ENCODE peak calls at places on chromosomes 16 and 17, in ten cellular contexts. P, G, M, H, W, L, R, E, V and Q are unnamed samples.

GRCh38 chr16:70803354-70803753 is 2.4 kb upstream of the VAC14 start:
- DNase-seq in E (no peak), M (peak), L (no peak), W (no peak), G (no peak), R (no peak), P (no peak), H (no peak), V (no peak), Q (peak)

GRCh38 chr17:45129940-45130639 is 2.2 kb downstream of the PLCD3 start:
- DNase-seq in V (no peak), L (peak), H (no peak), P (no peak), R (peak), M (no peak), W (peak), E (no peak), G (no peak), Q (no peak)

GRCh38 chr16:58665200-58665599 is 19.4 kb downstream of the SLC38A7 start:
- DNase-seq in M (no peak), E (no peak), G (no peak), R (no peak), H (no peak), P (no peak), V (no peak), W (no peak), L (no peak), Q (no peak)

GRCh38 chr17:954431-955164 is 25.0 kb downstream of the NXN start:
- DNase-seq in W (no peak), R (no peak), E (no peak), M (peak), H (no peak), L (no peak), V (no peak), G (peak), P (peak), Q (no peak)

GRCh38 chr17:8076502-8077266 is 10.8 kb downstream of the ALOX12B start:
- DNase-seq in V (no peak), L (no peak), G (no peak), P (no peak), E (no peak), H (no peak), R (no peak), M (no peak), W (no peak), Q (no peak)

GRCh38 chr16:1642148-1642547 is 30.0 kb downstream of the CRAMP1 start:
- DNase-seq in P (no peak), G (no peak), R (no peak), E (no peak), W (no peak), M (no peak), V (peak), L (no peak), H (no peak), Q (no peak)

GRCh38 chr17:37177234-37177633 is 198.6 kb upstream of the C17orf78 start:
- DNase-seq in R (no peak), W (no peak), G (no peak), E (no peak), M (peak), L (no peak), V (no peak), P (no peak), H (no peak), Q (peak)

GRCh38 chr17:63826468-63827001 is 696 bp upstream of the PSMC5 start:
- DNase-seq in G (no peak), V (no peak), P (no peak), E (no peak), H (no peak), R (no peak), L (no peak), W (peak), M (no peak), Q (no peak)

GRCh38 chr16:70767377-70768204 is 33.4 kb downstream of the VAC14 start:
- DNase-seq in G (no peak), P (no peak), R (no peak), L (no peak), H (no peak), M (peak), E (no peak), W (peak), V (no peak), Q (peak)

GRCh38 chr17:50209472-50210248 is 8.2 kb upstream of the COL1A1 start:
- DNase-seq in R (peak), V (peak), L (peak), M (peak), E (peak), G (peak), W (no peak), H (no peak), P (no peak), Q (no peak)

GRCh38 chr17:63512388-63512787 is 10.8 kb upstream of the KCNH6 start:
- DNase-seq in G (no peak), E (no peak), M (no peak), H (no peak), W (no peak), V (no peak), P (no peak), L (no peak), R (no peak), Q (no peak)

GRCh38 chr16:88378401-88378800 is 4.4 kb upstream of the ZNF469 start:
- DNase-seq in L (peak), V (no peak), H (no peak), W (no peak), R (no peak), G (no peak), E (no peak), P (no peak), M (no peak), Q (no peak)

GRCh38 chr17:21399476-21400203 is 23.5 kb downstream of the KCNJ12 start:
- DNase-seq in E (no peak), P (no peak), L (no peak), R (no peak), W (no peak), M (no peak), G (no peak), H (no peak), V (no peak), Q (no peak)

GRCh38 chr17:63774141-63774981 is at the start of gene DDX42:
- DNase-seq in H (no peak), M (peak), P (peak), V (peak), L (peak), R (peak), E (peak), W (peak), G (no peak), Q (no peak)

GRCh38 chr17:3935140-3935542 is 18.9 kb upstream of the P2RX1 start:
- DNase-seq in P (peak), W (peak), R (peak), H (peak), G (peak), V (peak), E (no peak), L (no peak), M (peak), Q (peak)

GRCh38 chr16:14669776-14670175 is 24.3 kb downstream of the PLA2G10 start:
- DNase-seq in L (no peak), P (no peak), M (no peak), G (no peak), V (no peak), R (peak), E (no peak), H (peak), W (peak), Q (peak)

GRCh38 chr16:66190411-66190810 is 176.1 kb upstream of the CDH5 start:
- DNase-seq in M (peak), V (no peak), G (no peak), W (no peak), H (no peak), E (no peak), R (no peak), P (no peak), L (no peak), Q (no peak)

GRCh38 chr16:57299009-57299718 is 14.7 kb upstream of the PLLP start:
- DNase-seq in P (peak), M (peak), R (peak), W (peak), V (no peak), E (peak), G (peak), L (peak), H (no peak), Q (peak)

GRCh38 chr16:50550035-50550434 is 1.8 kb downstream of the NKD1 start:
- DNase-seq in V (no peak), M (no peak), G (no peak), H (no peak), R (no peak), E (no peak), W (no peak), P (no peak), L (peak), Q (no peak)
- H3K4me3 ChIP-seq in V (no peak), M (no peak), G (no peak), H (no peak), R (peak), E (no peak), W (no peak), P (no peak), L (peak), Q (no peak)

GRCh38 chr17:78315355-78316114 is 44.3 kb downstream of the SOCS3 start:
- DNase-seq in G (peak), L (peak), M (peak), W (peak), H (peak), V (peak), R (peak), E (peak), P (peak), Q (peak)
- TF ChIP-seq CTCF in G (no peak), L (no peak), M (peak), W (peak), H (no peak), V (no peak), R (no peak), E (no peak), P (peak), Q (peak)

DNA sequence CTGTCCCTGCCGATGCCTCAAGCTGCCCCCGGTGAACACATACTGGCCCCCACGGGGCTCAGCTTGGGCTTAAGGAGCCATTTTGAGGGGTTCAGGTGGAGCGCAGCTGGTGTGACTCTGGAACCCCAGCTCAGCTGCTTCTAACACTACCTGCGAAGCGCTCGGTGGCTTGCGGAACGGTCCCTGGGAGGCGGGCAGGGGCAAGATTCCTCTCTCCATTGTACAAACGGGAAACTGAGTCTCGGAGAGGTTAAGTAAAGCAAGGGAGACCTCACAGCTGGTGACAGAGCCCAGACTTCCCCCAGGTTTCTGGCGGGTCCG is 11.8 kb downstream of the GALK1 start:
- DNase-seq in R (no peak), V (no peak), L (no peak), H (no peak), W (no peak), P (no peak), M (no peak), G (no peak), E (no peak), Q (no peak)
- H3K4me3 ChIP-seq in R (peak), V (peak), L (peak), H (peak), W (no peak), P (no peak), M (peak), G (peak), E (no peak), Q (no peak)

GRCh38 chr16:30977502-30977901 is 7.5 kb upstream of the HSD3B7 start:
- DNase-seq in H (no peak), M (peak), E (no peak), P (no peak), R (no peak), V (no peak), G (no peak), L (no peak), W (no peak), Q (no peak)
- TF ChIP-seq CTCF in H (peak), M (peak), E (no peak), P (peak), R (no peak), V (no peak), G (peak), L (no peak), W (peak), Q (peak)

GRCh38 chr16:24673155-24673554 is 56.3 kb upstream of the TNRC6A start:
- DNase-seq in V (no peak), R (no peak), M (no peak), G (no peak), P (no peak), W (no peak), E (no peak), L (no peak), H (no peak), Q (no peak)

GRCh38 chr16:24668481-24669001 is 60.9 kb upstream of the TNRC6A start:
- DNase-seq in P (no peak), E (no peak), G (no peak), R (no peak), V (no peak), H (peak), L (peak), M (peak), W (no peak), Q (peak)

GRCh38 chr16:24671455-24671954 is 57.9 kb upstream of the TNRC6A start:
- DNase-seq in W (no peak), L (no peak), R (no peak), G (no peak), V (no peak), H (no peak), P (no peak), M (no peak), E (no peak), Q (no peak)

GRCh38 chr16:24667244-24667764 is 62.1 kb upstream of the TNRC6A start:
- DNase-seq in V (no peak), G (no peak), R (no peak), H (peak), M (no peak), E (no peak), P (no peak), L (no peak), W (no peak), Q (no peak)

GRCh38 chr16:24670623-24671454 is 58.6 kb upstream of the TNRC6A start:
- DNase-seq in M (peak), V (peak), P (peak), L (peak), R (no peak), H (peak), W (peak), E (peak), G (no peak), Q (peak)
- H3K4me3 ChIP-seq in M (no peak), V (no peak), P (no peak), L (peak), R (no peak), H (no peak), W (no peak), E (no peak), G (peak), Q (no peak)

DNA sequence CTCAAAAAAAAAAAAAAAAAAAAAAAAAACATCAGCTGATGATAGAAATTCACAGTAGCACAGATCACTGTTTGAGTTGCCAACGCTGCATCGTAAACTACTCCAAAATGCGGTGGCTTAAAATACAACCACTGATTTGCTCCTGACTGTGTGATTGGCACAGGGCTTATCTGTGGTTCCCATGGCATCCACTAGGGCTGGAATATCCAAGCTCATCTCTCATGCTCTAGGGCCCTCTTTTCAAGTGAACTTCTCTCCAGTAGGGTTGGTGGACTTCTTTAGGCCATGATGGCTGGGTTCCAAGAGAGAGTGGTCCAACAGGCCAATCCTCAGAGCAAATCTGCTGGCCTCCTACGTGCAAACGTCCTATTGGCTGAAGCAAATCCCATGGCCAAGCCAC is 15.9 kb upstream of the GPRC5B start:
- DNase-seq in G (no peak), M (no peak), P (no peak), R (no peak), V (no peak), W (no peak), E (no peak), L (no peak), H (no peak), Q (no peak)
- TF ChIP-seq CTCF in G (peak), M (peak), P (no peak), R (no peak), V (no peak), W (no peak), E (no peak), L (no peak), H (no peak), Q (no peak)

GRCh38 chr16:56260378-56260987 is 69.2 kb downstream of the GNAO1 start:
- DNase-seq in V (no peak), G (no peak), M (no peak), P (no peak), H (no peak), E (no peak), R (no peak), L (peak), W (no peak), Q (no peak)

GRCh38 chr16:56264609-56264972 is 73.3 kb downstream of the GNAO1 start:
- DNase-seq in E (no peak), P (no peak), H (no peak), R (no peak), V (no peak), M (no peak), L (no peak), G (no peak), W (no peak), Q (no peak)

GRCh38 chr16:56263711-56264608 is 72.7 kb downstream of the GNAO1 start:
- DNase-seq in V (peak), R (no peak), G (no peak), P (no peak), W (no peak), H (no peak), L (peak), M (no peak), E (peak), Q (no peak)

GRCh38 chr16:56262879-56263245 is 71.6 kb downstream of the GNAO1 start:
- DNase-seq in H (no peak), R (no peak), E (no peak), P (no peak), G (no peak), M (no peak), W (no peak), V (no peak), L (peak), Q (no peak)

GRCh38 chr16:56262148-56262878 is 71.0 kb downstream of the GNAO1 start:
- DNase-seq in H (no peak), V (no peak), E (no peak), M (no peak), W (peak), R (no peak), P (no peak), G (no peak), L (peak), Q (peak)
- H3K4me3 ChIP-seq in H (no peak), V (no peak), E (no peak), M (no peak), W (no peak), R (no peak), P (no peak), G (no peak), L (no peak), Q (no peak)

GRCh38 chr16:9114842-9115241 is 23.4 kb downstream of the HAPSTR1 start:
- DNase-seq in E (peak), H (no peak), P (no peak), G (no peak), R (no peak), V (no peak), M (no peak), W (no peak), L (no peak), Q (no peak)
- TF ChIP-seq CTCF in E (no peak), H (no peak), P (no peak), G (no peak), R (no peak), V (no peak), M (no peak), W (no peak), L (no peak), Q (no peak)